ENCODE peak calls at places on chromosomes 12 and 14, in four cellular contexts. One of them, this sample, is unnamed.

GRCh38 chr14:61281186-61281676 is at the start of gene TMEM30B:
- DNase-seq in tibial artery: no peak
- DNase-seq in CD4-positive, CD25-positive, alpha-beta regulatory T cell: peak
- DNase-seq in HCT116: no peak
- DNase-seq in this sample: no peak

GRCh38 chr12:109289004-109289403 is 20.1 kb downstream of the FOXN4 start:
- DNase-seq in tibial artery: no peak
- DNase-seq in CD4-positive, CD25-positive, alpha-beta regulatory T cell: no peak
- DNase-seq in HCT116: no peak
- DNase-seq in this sample: no peak

GRCh38 chr14:34049769-34050168 is 98.9 kb upstream of the EGLN3 start:
- DNase-seq in tibial artery: no peak
- DNase-seq in CD4-positive, CD25-positive, alpha-beta regulatory T cell: peak
- DNase-seq in HCT116: no peak
- DNase-seq in this sample: no peak

GRCh38 chr14:88476375-88476774 is 78.4 kb downstream of the PTPN21 start:
- DNase-seq in tibial artery: no peak
- DNase-seq in CD4-positive, CD25-positive, alpha-beta regulatory T cell: no peak
- DNase-seq in HCT116: no peak
- DNase-seq in this sample: no peak

GRCh38 chr14:51716610-51717009 is 64.9 kb downstream of the FRMD6 start:
- DNase-seq in tibial artery: no peak
- DNase-seq in CD4-positive, CD25-positive, alpha-beta regulatory T cell: no peak
- DNase-seq in HCT116: no peak
- DNase-seq in this sample: no peak

GRCh38 chr14:68401320-68401719 is 391.5 kb downstream of the ZFP36L1 start:
- DNase-seq in tibial artery: no peak
- DNase-seq in CD4-positive, CD25-positive, alpha-beta regulatory T cell: no peak
- DNase-seq in HCT116: peak
- DNase-seq in this sample: no peak

GRCh38 chr14:104680806-104681688 is 8.4 kb upstream of the INF2 start:
- DNase-seq in tibial artery: peak
- DNase-seq in CD4-positive, CD25-positive, alpha-beta regulatory T cell: no peak
- DNase-seq in HCT116: no peak
- DNase-seq in this sample: peak

GRCh38 chr12:647713-648085 is 15.5 kb downstream of the NINJ2 start:
- DNase-seq in tibial artery: no peak
- DNase-seq in CD4-positive, CD25-positive, alpha-beta regulatory T cell: no peak
- DNase-seq in HCT116: no peak
- DNase-seq in this sample: no peak

GRCh38 chr14:99174920-99175319 is 97.1 kb downstream of the BCL11B start:
- DNase-seq in tibial artery: no peak
- DNase-seq in CD4-positive, CD25-positive, alpha-beta regulatory T cell: no peak
- DNase-seq in HCT116: no peak
- DNase-seq in this sample: no peak

DNA sequence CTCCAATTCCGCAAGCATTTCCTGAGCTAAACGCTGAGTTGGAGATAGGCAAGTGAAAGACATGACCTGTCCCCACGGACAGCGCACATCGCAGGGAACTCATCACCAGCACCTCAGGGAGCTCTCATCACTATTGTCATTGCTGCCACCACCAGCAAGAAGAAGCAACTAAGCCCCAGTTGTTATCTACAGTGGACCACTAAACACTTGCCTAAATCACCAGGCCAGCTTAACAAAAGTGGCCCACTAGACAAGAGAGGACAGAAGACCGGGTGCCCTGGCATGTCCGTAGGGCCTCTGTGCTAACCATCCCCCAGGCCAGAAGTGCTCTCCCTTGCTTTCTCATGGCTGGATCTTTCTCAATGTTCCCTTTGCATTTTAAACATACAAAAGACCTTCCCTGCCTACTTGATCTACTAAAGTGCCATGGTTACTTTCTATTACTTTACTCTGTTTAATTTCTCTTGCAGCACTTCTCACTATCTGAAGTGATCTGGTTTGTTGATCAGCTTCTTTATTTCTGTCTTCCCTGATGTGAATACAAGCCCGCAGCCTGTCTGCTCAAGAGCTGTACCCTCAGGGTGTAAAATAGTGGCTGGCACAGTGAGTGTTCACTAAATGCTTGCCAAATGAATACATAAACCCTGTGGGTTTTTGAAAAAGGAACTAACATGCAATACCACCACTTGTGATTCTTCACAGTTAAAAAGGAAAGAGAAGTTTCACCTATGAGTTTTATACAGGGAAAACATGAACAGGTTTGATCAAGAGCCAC is 60.9 kb upstream of the RFLNA start:
- DNase-seq in tibial artery: no peak
- DNase-seq in CD4-positive, CD25-positive, alpha-beta regulatory T cell: no peak
- DNase-seq in HCT116: no peak
- DNase-seq in this sample: no peak
- H3K27ac ChIP-seq in tibial artery: no peak
- H3K27ac ChIP-seq in CD4-positive, CD25-positive, alpha-beta regulatory T cell: no peak
- H3K27ac ChIP-seq in HCT116: no peak
- H3K27ac ChIP-seq in this sample: no peak

GRCh38 chr14:95308073-95308472 is 11.6 kb downstream of the CLMN start:
- DNase-seq in tibial artery: no peak
- DNase-seq in CD4-positive, CD25-positive, alpha-beta regulatory T cell: no peak
- DNase-seq in HCT116: no peak
- DNase-seq in this sample: no peak

GRCh38 chr14:95313246-95313645 is 6.5 kb downstream of the CLMN start:
- DNase-seq in tibial artery: no peak
- DNase-seq in CD4-positive, CD25-positive, alpha-beta regulatory T cell: no peak
- DNase-seq in HCT116: no peak
- DNase-seq in this sample: no peak

GRCh38 chr14:95309261-95310051 is 10.3 kb downstream of the CLMN start:
- DNase-seq in tibial artery: no peak
- DNase-seq in CD4-positive, CD25-positive, alpha-beta regulatory T cell: no peak
- DNase-seq in HCT116: no peak
- DNase-seq in this sample: no peak

GRCh38 chr14:95311752-95312151 is 8.0 kb downstream of the CLMN start:
- DNase-seq in tibial artery: no peak
- DNase-seq in CD4-positive, CD25-positive, alpha-beta regulatory T cell: no peak
- DNase-seq in HCT116: peak
- DNase-seq in this sample: no peak

DNA sequence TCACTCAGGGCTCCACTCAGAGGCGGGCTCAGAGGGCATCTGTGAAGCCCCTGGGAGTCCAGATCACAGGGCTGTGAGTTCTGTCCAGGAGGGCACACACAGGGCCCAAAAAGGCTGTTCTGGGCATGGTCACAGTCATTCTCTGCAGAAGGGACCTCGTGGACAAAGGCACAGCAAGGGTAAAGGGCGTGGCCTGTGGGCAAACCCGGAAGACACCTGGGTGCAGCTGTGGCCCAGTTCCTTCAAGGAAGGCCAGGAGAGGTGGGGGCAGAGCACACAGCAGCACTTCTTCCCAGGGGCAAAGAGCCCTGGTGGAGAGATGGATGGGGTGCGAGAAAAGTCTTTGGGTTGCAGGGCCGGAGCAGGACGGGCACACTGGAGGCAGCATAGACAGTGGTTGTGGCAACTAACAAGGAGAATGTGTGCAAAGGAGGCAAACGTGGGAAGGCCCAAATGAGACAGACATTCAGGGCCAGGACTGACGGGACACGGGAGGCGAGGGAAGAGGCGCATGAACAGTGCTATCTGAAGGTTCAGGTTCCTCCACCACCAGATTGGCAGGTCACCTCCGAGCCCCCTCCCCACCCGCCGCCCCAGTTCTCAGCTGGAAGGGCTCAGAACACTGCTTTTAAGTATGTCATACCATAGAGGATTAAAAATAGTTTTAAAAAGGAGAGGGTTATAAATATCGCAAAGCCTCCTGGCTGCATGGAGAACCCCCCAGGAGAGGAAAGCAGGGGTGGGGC is 8.9 kb downstream of the CLMN start:
- DNase-seq in tibial artery: no peak
- DNase-seq in CD4-positive, CD25-positive, alpha-beta regulatory T cell: no peak
- DNase-seq in HCT116: no peak
- DNase-seq in this sample: no peak
- H3K27ac ChIP-seq in tibial artery: no peak
- H3K27ac ChIP-seq in CD4-positive, CD25-positive, alpha-beta regulatory T cell: no peak
- H3K27ac ChIP-seq in HCT116: no peak
- H3K27ac ChIP-seq in this sample: peak

GRCh38 chr12:92974759-92975158 is 45.7 kb upstream of the EEA1 start:
- DNase-seq in tibial artery: no peak
- DNase-seq in CD4-positive, CD25-positive, alpha-beta regulatory T cell: no peak
- DNase-seq in HCT116: no peak
- DNase-seq in this sample: no peak
- H3K27ac ChIP-seq in tibial artery: no peak
- H3K27ac ChIP-seq in CD4-positive, CD25-positive, alpha-beta regulatory T cell: no peak
- H3K27ac ChIP-seq in HCT116: no peak
- H3K27ac ChIP-seq in this sample: no peak

GRCh38 chr14:85575617-85575898 is 45.6 kb downstream of the FLRT2 start:
- DNase-seq in tibial artery: no peak
- DNase-seq in CD4-positive, CD25-positive, alpha-beta regulatory T cell: no peak
- DNase-seq in HCT116: no peak
- DNase-seq in this sample: no peak

GRCh38 chr14:85577542-85578140 is 47.7 kb downstream of the FLRT2 start:
- DNase-seq in tibial artery: no peak
- DNase-seq in CD4-positive, CD25-positive, alpha-beta regulatory T cell: no peak
- DNase-seq in HCT116: no peak
- DNase-seq in this sample: no peak

GRCh38 chr14:85576161-85576560 is 46.2 kb downstream of the FLRT2 start:
- DNase-seq in tibial artery: no peak
- DNase-seq in CD4-positive, CD25-positive, alpha-beta regulatory T cell: no peak
- DNase-seq in HCT116: no peak
- DNase-seq in this sample: no peak

GRCh38 chr14:85578925-85579324 is 49.0 kb downstream of the FLRT2 start:
- DNase-seq in tibial artery: no peak
- DNase-seq in CD4-positive, CD25-positive, alpha-beta regulatory T cell: no peak
- DNase-seq in HCT116: no peak
- DNase-seq in this sample: no peak

GRCh38 chr14:85576848-85577541 is 47.1 kb downstream of the FLRT2 start:
- DNase-seq in tibial artery: no peak
- DNase-seq in CD4-positive, CD25-positive, alpha-beta regulatory T cell: no peak
- DNase-seq in HCT116: no peak
- DNase-seq in this sample: no peak
- H3K27ac ChIP-seq in tibial artery: no peak
- H3K27ac ChIP-seq in CD4-positive, CD25-positive, alpha-beta regulatory T cell: no peak
- H3K27ac ChIP-seq in HCT116: no peak
- H3K27ac ChIP-seq in this sample: peak

GRCh38 chr14:93082576-93083001 is 33.1 kb downstream of the ITPK1 start:
- DNase-seq in tibial artery: no peak
- DNase-seq in CD4-positive, CD25-positive, alpha-beta regulatory T cell: no peak
- DNase-seq in HCT116: no peak
- DNase-seq in this sample: no peak
- H3K27ac ChIP-seq in tibial artery: peak
- H3K27ac ChIP-seq in CD4-positive, CD25-positive, alpha-beta regulatory T cell: no peak
- H3K27ac ChIP-seq in HCT116: no peak
- H3K27ac ChIP-seq in this sample: no peak

GRCh38 chr14:23077962-23078361 is 17.0 kb downstream of the ACIN1 start:
- DNase-seq in tibial artery: no peak
- DNase-seq in CD4-positive, CD25-positive, alpha-beta regulatory T cell: no peak
- DNase-seq in HCT116: no peak
- DNase-seq in this sample: no peak
- H3K27ac ChIP-seq in tibial artery: peak
- H3K27ac ChIP-seq in CD4-positive, CD25-positive, alpha-beta regulatory T cell: no peak
- H3K27ac ChIP-seq in HCT116: peak
- H3K27ac ChIP-seq in this sample: peak

DNA sequence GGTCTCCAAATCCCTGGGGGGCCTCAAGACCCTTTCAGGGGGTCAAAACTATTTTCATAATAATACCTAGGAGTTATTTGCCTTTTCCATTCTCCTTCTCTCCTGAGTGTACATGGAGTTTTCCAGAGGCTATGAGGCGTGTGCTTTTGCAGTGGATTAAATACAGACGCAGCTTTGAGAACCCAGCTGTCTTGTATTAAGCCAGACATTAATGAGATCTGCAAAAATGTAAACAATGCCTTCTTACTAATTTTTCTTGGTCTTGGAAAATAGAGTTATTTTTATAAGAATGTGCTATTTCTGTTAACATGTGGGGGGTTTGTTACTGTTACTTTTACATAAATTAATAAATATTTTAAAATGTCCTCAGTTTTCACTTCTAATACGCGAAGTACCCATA is 68.6 kb downstream of the SLC25A47 start:
- DNase-seq in tibial artery: no peak
- DNase-seq in CD4-positive, CD25-positive, alpha-beta regulatory T cell: no peak
- DNase-seq in HCT116: no peak
- DNase-seq in this sample: no peak
- H3K27ac ChIP-seq in tibial artery: no peak
- H3K27ac ChIP-seq in CD4-positive, CD25-positive, alpha-beta regulatory T cell: no peak
- H3K27ac ChIP-seq in HCT116: no peak
- H3K27ac ChIP-seq in this sample: no peak

GRCh38 chr12:127503221-127503620 is 763.7 kb upstream of the TMEM132C start:
- DNase-seq in tibial artery: no peak
- DNase-seq in CD4-positive, CD25-positive, alpha-beta regulatory T cell: no peak
- DNase-seq in HCT116: no peak
- DNase-seq in this sample: no peak

GRCh38 chr12:127507336-127507735 is 759.6 kb upstream of the TMEM132C start:
- DNase-seq in tibial artery: no peak
- DNase-seq in CD4-positive, CD25-positive, alpha-beta regulatory T cell: no peak
- DNase-seq in HCT116: no peak
- DNase-seq in this sample: no peak

GRCh38 chr12:127500513-127500912 is 766.5 kb upstream of the TMEM132C start:
- DNase-seq in tibial artery: no peak
- DNase-seq in CD4-positive, CD25-positive, alpha-beta regulatory T cell: no peak
- DNase-seq in HCT116: no peak
- DNase-seq in this sample: no peak

GRCh38 chr12:127504874-127505273 is 762.1 kb upstream of the TMEM132C start:
- DNase-seq in tibial artery: no peak
- DNase-seq in CD4-positive, CD25-positive, alpha-beta regulatory T cell: no peak
- DNase-seq in HCT116: no peak
- DNase-seq in this sample: no peak

GRCh38 chr12:127501916-127502315 is 765.1 kb upstream of the TMEM132C start:
- DNase-seq in tibial artery: no peak
- DNase-seq in CD4-positive, CD25-positive, alpha-beta regulatory T cell: no peak
- DNase-seq in HCT116: no peak
- DNase-seq in this sample: no peak
- H3K27ac ChIP-seq in tibial artery: no peak
- H3K27ac ChIP-seq in CD4-positive, CD25-positive, alpha-beta regulatory T cell: no peak
- H3K27ac ChIP-seq in HCT116: no peak
- H3K27ac ChIP-seq in this sample: no peak

GRCh38 chr12:65681226-65681625 is 143.1 kb upstream of the HMGA2 start:
- DNase-seq in tibial artery: no peak
- DNase-seq in CD4-positive, CD25-positive, alpha-beta regulatory T cell: no peak
- DNase-seq in HCT116: no peak
- DNase-seq in this sample: no peak
- H3K27ac ChIP-seq in tibial artery: no peak
- H3K27ac ChIP-seq in CD4-positive, CD25-positive, alpha-beta regulatory T cell: no peak
- H3K27ac ChIP-seq in HCT116: no peak
- H3K27ac ChIP-seq in this sample: no peak

DNA sequence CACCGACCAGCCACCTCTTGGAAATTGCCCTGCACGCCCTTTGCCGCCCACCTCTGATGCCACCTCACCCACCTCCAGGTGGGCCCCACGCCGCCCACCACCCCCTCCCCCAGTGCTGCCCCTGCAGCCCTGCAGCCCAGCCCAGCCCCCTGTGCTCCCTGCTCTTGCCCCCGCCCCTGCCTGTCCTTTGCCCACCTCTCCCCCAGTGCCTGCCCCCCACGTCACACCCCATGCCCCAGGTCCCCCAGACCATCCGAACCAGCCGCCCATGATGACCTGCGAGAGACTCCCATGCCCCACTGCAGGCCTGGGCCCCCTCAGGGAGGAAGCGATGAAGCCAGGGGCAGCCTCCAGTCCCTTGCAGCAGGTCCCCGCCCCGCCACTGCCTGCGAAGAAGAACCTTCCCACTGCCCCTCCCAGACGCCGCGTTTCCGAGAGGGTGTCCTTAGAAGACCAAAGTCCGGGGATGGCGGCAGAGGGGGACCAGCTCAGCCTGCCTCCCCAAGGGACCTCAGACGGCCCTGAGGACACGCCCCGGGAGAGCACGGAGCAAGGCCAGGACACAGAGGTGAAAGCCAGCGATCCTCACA is 96.5 kb downstream of the LGMN start:
- DNase-seq in tibial artery: peak
- DNase-seq in CD4-positive, CD25-positive, alpha-beta regulatory T cell: peak
- DNase-seq in HCT116: no peak
- DNase-seq in this sample: peak
- H3K27ac ChIP-seq in tibial artery: peak
- H3K27ac ChIP-seq in CD4-positive, CD25-positive, alpha-beta regulatory T cell: peak
- H3K27ac ChIP-seq in HCT116: no peak
- H3K27ac ChIP-seq in this sample: peak